ENCODE peak calls at places on chromosome 10, in nine cellular contexts. U is A549, I is HepG2, C is stomach, F is ovary, H is tibial nerve, W is sigmoid colon, S is H1, X is SK-N-SH. E is an unnamed sample.

GRCh38 chr10:49388161-49388560 is 7.7 kb downstream of the DRGX start:
- DNase-seq in U (no peak), I (no peak), C (no peak), F (no peak), H (no peak), W (no peak), S (no peak), X (no peak), E (no peak)

GRCh38 chr10:70551971-70552422 is 50.5 kb downstream of the PRF1 start:
- DNase-seq in U (no peak), I (peak), C (no peak), F (no peak), H (peak), W (peak), S (no peak), X (no peak), E (no peak)

GRCh38 chr10:95246582-95247051 is 44.2 kb downstream of the PDLIM1 start:
- DNase-seq in U (peak), I (peak), C (peak), F (peak), H (peak), W (peak), S (peak), X (peak), E (peak)

GRCh38 chr10:97463363-97464132 is 17.6 kb downstream of the ZDHHC16 start:
- DNase-seq in U (peak), I (peak), C (peak), F (peak), H (peak), W (no peak), S (peak), X (peak), E (no peak)

GRCh38 chr10:31270954-31271353 is 48.1 kb upstream of the ZEB1 start:
- DNase-seq in U (no peak), I (no peak), C (no peak), F (no peak), H (no peak), W (no peak), S (no peak), X (no peak), E (no peak)

GRCh38 chr10:52318822-52319464 is 4.9 kb downstream of the DKK1 start:
- DNase-seq in U (peak), I (peak), C (no peak), F (no peak), H (no peak), W (no peak), S (no peak), X (no peak), E (no peak)

GRCh38 chr10:3281911-3282310 is 109.3 kb upstream of the PITRM1 start:
- DNase-seq in U (no peak), I (no peak), C (no peak), F (no peak), H (no peak), W (no peak), S (no peak), X (no peak), E (no peak)

GRCh38 chr10:51508156-51508555 is 191.2 kb downstream of the CSTF2T start:
- DNase-seq in U (no peak), I (no peak), C (no peak), F (no peak), H (no peak), W (no peak), S (no peak), X (no peak), E (no peak)

GRCh38 chr10:21989453-21990154 is 13.9 kb downstream of the DNAJC1 start:
- DNase-seq in U (peak), I (peak), C (peak), F (peak), H (peak), W (peak), S (peak), X (peak), E (no peak)

GRCh38 chr10:100866575-100867098 is 46.1 kb upstream of the SLF2 start:
- DNase-seq in U (no peak), I (no peak), C (no peak), F (no peak), H (no peak), W (no peak), S (peak), X (no peak), E (no peak)

GRCh38 chr10:72595436-72595835 is 30.4 kb downstream of the MICU1 start:
- DNase-seq in U (no peak), I (no peak), C (no peak), F (no peak), H (no peak), W (no peak), S (no peak), X (no peak), E (no peak)

GRCh38 chr10:132735923-132736391 is 50.0 kb downstream of the NKX6-2 start:
- DNase-seq in U (no peak), I (no peak), C (no peak), F (no peak), H (no peak), W (no peak), S (no peak), X (peak), E (no peak)

GRCh38 chr10:17120711-17121110 is 8.9 kb downstream of the CUBN start:
- DNase-seq in U (no peak), I (no peak), C (no peak), F (no peak), H (no peak), W (no peak), S (no peak), X (no peak), E (no peak)

GRCh38 chr10:59887972-59888640 is 18.2 kb downstream of the CCDC6 start:
- DNase-seq in U (no peak), I (no peak), C (no peak), F (no peak), H (no peak), W (no peak), S (no peak), X (no peak), E (no peak)

GRCh38 chr10:79061441-79062315 is 7.1 kb upstream of the ZMIZ1 start:
- DNase-seq in U (no peak), I (no peak), C (peak), F (peak), H (no peak), W (peak), S (no peak), X (no peak), E (no peak)

GRCh38 chr10:44033008-44033407 is 351.9 kb downstream of the CXCL12 start:
- DNase-seq in U (no peak), I (no peak), C (no peak), F (no peak), H (no peak), W (no peak), S (no peak), X (no peak), E (no peak)
- TF ChIP-seq EP300 in U (no peak), I (no peak), C (no peak), F (no peak), H (no peak), W (no peak), S (no peak), X (no peak), E (no peak)

GRCh38 chr10:25487266-25487665 is 312.5 kb downstream of the GPR158 start:
- DNase-seq in U (no peak), I (no peak), C (no peak), F (no peak), H (no peak), W (no peak), S (no peak), X (no peak), E (no peak)

DNA sequence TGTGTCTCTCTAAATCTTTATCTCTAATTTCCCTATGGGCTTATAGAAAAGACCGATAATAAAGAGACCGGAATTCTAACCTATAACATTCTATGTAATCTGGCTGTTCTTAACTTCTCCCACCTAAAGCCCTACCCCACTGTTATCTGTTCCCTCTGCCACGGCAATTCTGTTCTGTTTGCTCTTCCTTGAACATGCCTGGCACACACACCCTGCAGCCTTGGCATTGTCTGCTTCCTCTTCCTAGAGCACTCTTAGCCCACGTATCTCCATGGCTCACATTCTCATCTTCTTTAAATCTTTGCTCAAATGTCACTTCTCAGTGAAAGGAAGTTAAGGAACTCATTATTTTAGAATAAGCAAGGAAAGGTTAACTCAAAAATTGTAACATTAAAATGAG is 309.2 kb downstream of the GPR158 start:
- DNase-seq in U (no peak), I (no peak), C (no peak), F (no peak), H (no peak), W (no peak), S (no peak), X (no peak), E (no peak)
- H3K4me3 ChIP-seq in U (no peak), I (no peak), C (no peak), F (no peak), H (no peak), W (no peak), S (no peak), X (no peak), E (no peak)

GRCh38 chr10:62475531-62475930 is 101.4 kb downstream of the ZNF365 start:
- DNase-seq in U (no peak), I (no peak), C (no peak), F (no peak), H (no peak), W (no peak), S (no peak), X (no peak), E (no peak)
- TF ChIP-seq EP300 in U (no peak), I (no peak), C (no peak), F (no peak), H (no peak), W (no peak), S (no peak), X (no peak), E (no peak)

GRCh38 chr10:46285300-46285699 is 1.5 kb upstream of the ANTXRL start:
- DNase-seq in U (no peak), I (no peak), C (no peak), F (no peak), H (no peak), W (peak), S (no peak), X (no peak), E (no peak)
- H3K4me3 ChIP-seq in U (peak), I (no peak), C (peak), F (peak), H (peak), W (peak), S (peak), X (peak), E (peak)

DNA sequence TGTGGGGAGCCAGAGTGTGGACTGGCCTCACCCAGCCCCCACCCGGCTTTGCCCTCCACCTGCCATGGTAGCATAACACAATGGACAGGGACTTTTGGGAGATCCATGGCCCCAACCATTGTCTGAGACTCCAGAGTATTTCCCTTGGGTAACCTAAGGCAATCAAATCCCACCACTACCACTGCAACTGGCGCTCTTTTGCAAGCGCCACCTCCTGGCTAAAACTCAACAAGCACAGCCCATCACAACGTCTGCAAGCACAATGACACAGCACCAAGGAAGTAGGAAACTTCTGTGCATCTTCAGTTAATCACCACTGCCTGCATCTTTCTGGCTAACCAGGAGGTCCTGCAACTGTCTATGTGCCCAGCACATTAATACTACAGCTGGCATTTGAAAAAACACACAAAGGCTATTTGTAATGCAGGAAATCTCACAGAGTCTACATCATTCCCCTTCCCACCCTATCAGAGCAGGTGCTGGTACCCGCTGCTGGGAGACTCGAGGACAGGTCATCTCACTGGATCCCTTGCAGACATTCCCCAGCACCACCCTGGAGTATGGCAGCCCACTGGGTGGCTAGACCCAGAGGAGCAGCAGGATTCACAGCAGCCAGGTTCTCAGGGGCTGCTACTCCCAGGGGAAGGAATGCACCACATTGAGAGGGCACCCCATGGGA is 27.7 kb downstream of the ANKRD26 start:
- DNase-seq in U (no peak), I (no peak), C (no peak), F (no peak), H (no peak), W (no peak), S (peak), X (no peak), E (no peak)
- TF ChIP-seq EP300 in U (no peak), I (no peak), C (no peak), F (no peak), H (no peak), W (no peak), S (no peak), X (no peak), E (no peak)

GRCh38 chr10:27746364-27747095 is 911 bp upstream of the MKX start:
- DNase-seq in U (no peak), I (no peak), C (no peak), F (no peak), H (no peak), W (no peak), S (no peak), X (no peak), E (no peak)

GRCh38 chr10:27747096-27747451 is 1.5 kb upstream of the MKX start:
- DNase-seq in U (no peak), I (no peak), C (no peak), F (no peak), H (no peak), W (no peak), S (no peak), X (no peak), E (no peak)

GRCh38 chr10:27744478-27745379 is 890 bp downstream of the MKX start:
- DNase-seq in U (no peak), I (no peak), C (peak), F (peak), H (no peak), W (peak), S (peak), X (peak), E (no peak)

GRCh38 chr10:27745380-27745718 is 270 bp downstream of the MKX start:
- DNase-seq in U (no peak), I (no peak), C (no peak), F (peak), H (no peak), W (peak), S (no peak), X (peak), E (no peak)

DNA sequence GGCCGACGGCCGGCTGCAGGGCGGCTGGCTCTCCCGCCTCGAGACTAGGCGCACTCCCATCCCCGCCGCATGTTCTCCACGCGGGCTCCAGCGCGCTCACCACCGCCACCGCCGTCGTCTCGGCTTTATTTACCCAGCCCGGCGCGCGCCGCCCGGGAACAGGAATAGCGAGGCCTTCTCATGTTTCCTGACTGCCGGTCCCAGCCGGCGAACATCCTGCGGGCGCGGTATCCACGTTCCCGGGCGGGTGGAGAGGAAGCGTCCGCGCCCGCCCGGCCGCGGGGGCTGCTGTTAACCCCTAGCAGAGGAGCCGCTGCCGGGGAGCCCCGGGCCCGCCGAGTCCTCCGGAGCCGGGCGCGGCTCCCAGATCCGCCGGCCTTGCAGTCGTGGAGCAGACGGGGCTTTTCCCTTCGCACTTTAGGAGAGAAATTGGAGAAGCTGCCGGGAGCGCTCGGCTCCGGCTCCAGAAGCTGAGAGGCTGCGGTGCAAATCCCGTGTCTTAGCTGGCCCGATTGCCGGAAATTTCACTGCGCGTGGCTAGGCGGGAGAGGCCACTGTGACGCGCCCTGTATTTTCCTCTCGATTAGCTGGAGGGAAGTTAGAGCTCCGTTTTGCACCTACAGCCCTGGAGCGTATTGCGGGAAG is at the start of gene MKX:
- DNase-seq in U (no peak), I (no peak), C (peak), F (peak), H (no peak), W (peak), S (peak), X (peak), E (no peak)
- H3K4me3 ChIP-seq in U (peak), I (no peak), C (peak), F (peak), H (peak), W (peak), S (peak), X (no peak), E (peak)

DNA sequence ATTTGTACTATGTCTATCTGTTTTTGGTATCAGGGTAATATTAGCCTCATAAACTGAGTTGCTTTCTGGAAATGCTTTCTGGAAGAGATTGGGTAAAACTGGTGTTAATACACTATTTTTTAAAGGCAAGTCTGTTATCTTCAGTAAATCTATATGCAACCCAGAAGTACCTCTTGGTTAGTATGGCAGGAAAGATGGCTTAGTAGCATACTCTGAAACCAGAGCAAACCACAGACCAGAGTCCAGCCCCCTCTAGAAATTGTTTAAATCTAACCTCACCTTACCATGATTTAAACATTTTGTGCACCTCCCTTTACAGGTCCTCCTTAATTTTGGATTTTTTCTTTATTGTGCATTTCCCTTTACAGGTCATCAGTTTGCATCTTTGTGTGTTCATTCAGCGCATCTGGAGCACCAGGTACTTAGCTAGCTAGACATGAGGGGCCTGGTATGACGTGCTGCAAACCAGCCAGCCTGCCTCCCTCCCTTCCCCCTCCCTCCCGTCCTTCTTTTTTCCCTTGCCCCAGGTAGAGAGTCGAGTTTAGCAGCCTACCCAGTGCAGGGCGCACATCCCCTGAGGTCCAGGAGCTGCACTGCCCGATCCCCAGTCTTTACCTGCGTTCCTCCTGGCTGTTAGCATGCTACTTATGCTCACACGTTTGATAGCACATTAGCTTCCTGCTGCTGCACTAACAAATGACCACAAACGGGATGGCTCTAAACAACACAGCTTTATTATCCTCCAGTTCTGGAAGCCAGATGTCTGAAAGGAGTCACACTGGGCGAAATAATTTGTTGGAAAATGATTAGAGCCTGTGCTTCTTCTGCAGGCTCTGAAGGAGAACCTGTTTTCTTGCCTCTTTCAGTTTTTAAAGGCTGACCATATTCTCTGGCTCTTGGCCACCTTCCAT is 299.9 kb upstream of the HABP2 start:
- DNase-seq in U (no peak), I (no peak), C (no peak), F (no peak), H (no peak), W (no peak), S (no peak), X (peak), E (no peak)
- TF ChIP-seq EP300 in U (no peak), I (no peak), C (no peak), F (no peak), H (no peak), W (no peak), S (no peak), X (no peak), E (no peak)

DNA sequence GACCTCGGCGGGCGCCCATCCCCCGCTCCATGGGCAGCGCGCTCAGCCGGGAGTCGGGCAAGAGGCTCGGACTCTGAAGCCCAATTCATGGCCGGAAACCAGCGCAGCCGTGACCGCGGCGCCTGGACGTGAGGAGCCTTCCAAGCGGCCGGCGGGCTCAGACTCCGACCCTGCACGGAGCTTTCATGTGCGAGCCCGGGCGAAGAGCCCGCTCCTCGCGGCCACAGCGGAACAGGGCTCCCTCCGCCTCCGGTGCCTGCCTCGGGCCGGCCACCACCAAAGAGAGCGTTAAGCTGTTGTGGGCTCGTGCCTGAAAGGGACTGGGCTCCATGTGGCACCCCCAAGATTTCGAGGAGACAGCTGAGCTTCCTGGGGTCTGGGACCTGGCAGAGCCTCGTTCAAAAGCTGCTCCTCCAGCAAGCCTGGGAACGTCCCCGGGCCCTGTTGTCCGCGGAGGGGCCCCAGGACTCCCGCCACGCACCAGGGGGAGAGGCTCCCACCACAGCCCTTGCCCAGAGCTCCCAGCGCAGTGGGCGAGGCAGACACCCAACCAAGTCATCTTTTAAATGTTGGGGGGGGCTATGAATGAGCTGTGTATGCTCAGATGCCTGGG is 850 bp upstream of the GRID1 start:
- DNase-seq in U (no peak), I (no peak), C (no peak), F (peak), H (no peak), W (peak), S (peak), X (peak), E (no peak)
- H3K4me3 ChIP-seq in U (peak), I (no peak), C (peak), F (peak), H (peak), W (peak), S (peak), X (no peak), E (peak)

E was measured in esophagus muscularis mucosa.